ENCODE peak calls at places on chromosomes 3 and 15, in four cellular contexts. S is hepatocyte, R is fibroblast of lung, P is colonic mucosa. D is an unnamed sample.
A peak's percentile ranks its signal among the peaks of the same experiment; 100 is the strongest.

GRCh38 chr3:109191431-109191830 is 54.9 kb downstream of the C3orf85 start:
- DNase-seq in R (peak; percentile 47), P (no peak), S (no peak), D (no peak)

GRCh38 chr3:38562467-38562925 is 66.4 kb downstream of the EXOG start:
- DNase-seq in P (no peak), S (no peak), R (no peak), D (peak; percentile 16)

GRCh38 chr15:55587321-55588069 is 650 bp downstream of the PYGO1 start:
- DNase-seq in P (peak; percentile 17), R (peak; percentile 70), S (peak; percentile 63), D (peak; percentile 87)

GRCh38 chr3:79019137-79019923 is 748.5 kb downstream of the ROBO1 start:
- DNase-seq in S (peak; percentile 90), R (peak; percentile 96), P (peak; percentile 70), D (peak; percentile 91)

GRCh38 chr3:14125193-14126016 is 553 bp downstream of the TMEM43 start:
- DNase-seq in P (peak; percentile 80), R (peak; percentile 94), S (peak; percentile 90), D (peak; percentile 88)

GRCh38 chr3:117995795-117996194 is 1038.9 kb downstream of the IGSF11 start:
- DNase-seq in P (no peak), R (no peak), S (no peak), D (no peak)

GRCh38 chr15:27743638-27744037 is 355.5 kb downstream of the OCA2 start:
- DNase-seq in P (no peak), R (no peak), S (no peak), D (no peak)

GRCh38 chr3:56610669-56611335 is 53.8 kb downstream of the CCDC66 start:
- DNase-seq in S (no peak), R (no peak), P (no peak), D (no peak)

GRCh38 chr15:31468911-31469800 is 142.5 kb downstream of the KLF13 start:
- DNase-seq in R (no peak), P (no peak), S (no peak), D (peak; percentile 28)

GRCh38 chr15:35751421-35752133 is 205.6 kb upstream of the DPH6 start:
- DNase-seq in P (peak; percentile 80), S (peak; percentile 89), R (peak; percentile 66), D (peak; percentile 92)

DNA sequence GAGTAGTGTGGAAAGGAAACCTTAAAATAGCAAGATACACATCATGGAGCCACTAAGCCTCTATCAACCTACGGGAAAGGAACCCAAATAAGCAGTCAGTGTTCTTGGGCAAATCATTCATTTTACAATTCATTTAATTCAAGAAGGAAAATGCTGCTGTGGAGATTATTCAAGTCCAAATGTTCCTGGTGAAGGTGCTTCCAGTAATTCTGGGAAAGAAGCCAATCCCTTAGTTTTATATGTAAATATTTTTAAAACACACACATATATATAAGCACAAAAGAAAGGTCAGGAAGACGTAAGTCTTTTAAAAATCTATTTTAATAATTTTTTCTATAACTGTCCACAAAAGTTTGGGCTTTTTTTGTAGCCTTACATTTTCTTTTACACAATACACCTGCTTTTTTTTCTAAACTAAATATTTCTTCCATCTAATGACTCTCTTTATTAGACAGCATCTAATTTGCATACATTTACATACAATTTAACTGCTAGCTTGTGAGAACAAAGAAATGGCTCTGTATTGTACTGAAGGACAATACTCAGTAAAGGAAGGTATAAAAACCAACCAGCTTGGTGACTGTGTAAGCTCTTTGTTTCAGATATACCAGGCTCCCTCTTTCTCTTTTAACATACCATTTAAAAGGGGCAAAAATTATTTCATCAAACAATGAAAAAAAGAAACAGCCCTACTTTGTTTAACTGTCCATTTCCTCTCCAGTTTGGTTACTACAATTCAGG is 269.5 kb downstream of the ZBTB20 start:
- DNase-seq in R (no peak), S (no peak), P (no peak), D (no peak)
- H3K27ac ChIP-seq in R (no peak overlapping the region), S (no peak overlapping the region), P (no peak overlapping the region), D (peak overlapping the region; percentile 69)

DNA sequence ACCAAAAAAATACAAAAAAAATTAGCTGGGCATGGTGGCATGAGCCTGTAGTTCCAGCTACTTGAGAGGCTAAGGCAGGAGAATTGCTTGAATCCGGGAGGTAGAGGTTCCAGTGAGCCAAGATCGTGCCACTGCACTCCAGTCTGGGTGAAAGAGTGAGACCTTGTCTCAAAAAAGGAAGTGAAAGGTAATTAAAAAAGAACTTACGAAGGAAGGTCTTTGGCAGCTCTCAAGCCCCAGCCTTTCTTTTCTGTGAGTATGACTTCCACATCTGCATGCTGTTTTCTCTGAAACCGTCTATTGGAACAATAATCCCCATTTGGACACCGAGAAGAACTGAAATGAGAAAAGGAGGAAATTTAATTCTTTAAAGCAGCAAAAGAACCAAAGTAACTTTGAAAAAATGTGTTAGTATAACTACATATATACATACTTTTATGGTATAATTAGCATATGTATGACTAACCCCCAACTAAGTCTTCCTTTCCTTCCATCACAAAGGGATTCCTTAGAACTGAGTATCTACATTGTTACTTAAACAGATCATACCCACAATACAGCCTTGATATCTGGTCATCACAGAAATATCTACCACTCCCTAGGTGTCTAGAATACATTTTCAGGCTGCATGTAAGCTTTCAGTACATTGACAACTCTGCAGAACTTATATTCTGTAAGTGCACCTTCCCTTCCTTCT is 50.1 kb downstream of the SETD2 start:
- DNase-seq in P (no peak), R (peak; percentile 96), S (no peak), D (no peak)
- H3K36me3 ChIP-seq in P (peaks cover 6% of the 10 kb centered on the region), R (peaks cover 3% of the 10 kb centered on the region), S (no peaks in the 10 kb centered on the region), D (peaks cover 88% of the 10 kb centered on the region)

DNA sequence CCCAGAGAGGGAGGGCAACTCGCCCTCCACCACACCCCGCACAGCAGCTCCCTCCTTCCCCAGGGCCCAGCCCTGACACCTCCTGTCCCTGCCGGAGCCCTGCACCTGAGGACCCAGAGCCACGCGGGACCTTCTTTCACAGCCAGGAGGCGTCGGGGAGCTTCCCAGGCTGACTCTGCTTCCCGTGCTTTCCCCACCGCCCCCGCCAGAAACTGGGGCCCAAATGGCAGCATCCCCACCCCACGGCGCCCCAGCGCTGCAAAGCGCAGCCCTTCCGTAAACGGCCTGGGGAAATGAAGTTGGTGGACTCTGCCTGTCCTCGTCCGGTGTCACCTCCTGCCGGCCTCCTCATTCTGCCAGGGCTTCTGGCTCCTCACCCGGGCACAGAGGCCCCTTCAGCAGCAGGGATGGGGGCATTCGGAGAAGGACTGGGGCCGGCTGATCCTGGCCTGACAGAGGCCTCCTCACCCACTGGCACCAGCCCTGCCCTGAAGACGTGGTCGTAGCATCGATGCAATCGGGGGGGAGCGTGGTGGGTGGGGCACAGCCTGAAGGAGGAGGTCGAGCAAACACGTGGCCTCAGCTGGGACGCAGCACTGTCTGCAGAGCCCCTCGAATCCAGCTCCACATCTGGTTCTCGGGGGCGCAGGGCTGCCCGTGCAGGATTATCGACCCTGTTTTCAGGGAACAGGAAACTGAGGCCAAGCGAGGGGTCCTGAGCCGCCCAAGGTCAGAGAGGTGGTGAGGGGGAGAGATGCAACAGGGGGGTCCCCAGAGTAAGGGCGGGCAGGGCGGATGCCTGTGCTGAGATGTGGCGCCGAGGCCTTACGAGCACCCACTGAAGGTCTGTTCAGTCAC is 235.4 kb downstream of the XXYLT1 start:
- DNase-seq in S (no peak), R (no peak), P (no peak), D (peak; percentile 88)
- TF ChIP-seq CTCF in S (peak; percentile 14), R (no peak), P (no peak), D (peak; percentile 72)

DNA sequence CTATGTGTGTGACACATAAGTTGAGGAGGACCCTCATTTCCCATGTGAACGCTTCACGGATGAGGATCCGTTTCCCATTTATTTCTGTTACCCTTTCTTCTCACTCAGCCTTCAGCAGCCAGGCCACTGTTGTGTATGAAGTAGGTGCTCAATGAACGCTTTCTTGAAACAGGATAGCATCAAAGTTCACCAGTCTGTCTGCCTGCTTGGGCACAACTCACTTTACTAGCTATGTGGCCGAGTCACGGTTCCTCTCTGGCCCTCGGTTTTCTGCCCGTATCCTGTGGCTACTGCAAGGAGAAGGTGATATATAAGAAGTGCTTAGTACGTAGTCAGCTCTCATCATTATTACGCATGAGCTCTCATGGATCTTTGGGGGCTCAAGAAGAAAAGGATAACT is 22.4 kb downstream of the ACSBG1 start:
- DNase-seq in P (no peak), S (no peak), R (no peak), D (no peak)
- H3K27ac ChIP-seq in P (no peak overlapping the region), S (peak overlapping the region; percentile 81), R (no peak overlapping the region), D (no peak overlapping the region)

D was measured in endodermal cell.